ENCODE peak calls at places on chromosomes 5 and 9, in seven cellular contexts. V, O, I, L, H, E and D are unnamed samples.

GRCh38 chr5:27172708-27173107 is 134.3 kb upstream of the CDH9 start:
- DNase-seq in V (no peak), O (no peak), I (no peak), L (no peak), H (no peak), E (no peak), D (no peak)

GRCh38 chr5:135211083-135211790 is 177.2 kb upstream of the PITX1 start:
- DNase-seq in V (no peak), O (no peak), I (no peak), L (no peak), H (no peak), E (no peak), D (no peak)

GRCh38 chr5:16916262-16916878 is 19.7 kb downstream of the MYO10 start:
- DNase-seq in V (no peak), O (peak), I (no peak), L (no peak), H (no peak), E (no peak), D (no peak)

GRCh38 chr5:45113726-45114125 is 305.0 kb downstream of the MRPS30 start:
- DNase-seq in V (no peak), O (peak), I (no peak), L (no peak), H (no peak), E (no peak), D (no peak)

GRCh38 chr9:592225-592624 is 249.3 kb upstream of the DMRT1 start:
- DNase-seq in V (peak), O (no peak), I (no peak), L (no peak), H (no peak), E (no peak), D (no peak)

GRCh38 chr5:172086312-172086975 is 80.0 kb upstream of the FBXW11 start:
- DNase-seq in V (peak), O (no peak), I (no peak), L (no peak), H (no peak), E (no peak), D (peak)

GRCh38 chr9:33249983-33250382 is 10.0 kb downstream of the SPINK4 start:
- DNase-seq in V (no peak), O (no peak), I (no peak), L (no peak), H (no peak), E (no peak), D (no peak)

GRCh38 chr5:106875591-106876297 is 795.0 kb downstream of the EFNA5 start:
- DNase-seq in V (peak), O (peak), I (no peak), L (no peak), H (no peak), E (no peak), D (no peak)

GRCh38 chr9:5624655-5625054 is 4.3 kb upstream of the RIC1 start:
- DNase-seq in V (no peak), O (no peak), I (no peak), L (no peak), H (no peak), E (no peak), D (no peak)

GRCh38 chr9:135344915-135345500 is 134.6 kb upstream of the PPP1R26 start:
- DNase-seq in V (no peak), O (no peak), I (peak), L (no peak), H (no peak), E (no peak), D (no peak)

GRCh38 chr9:125418404-125418803 is 156.8 kb downstream of the GAPVD1 start:
- DNase-seq in V (no peak), O (no peak), I (no peak), L (no peak), H (no peak), E (no peak), D (no peak)

GRCh38 chr9:127451681-127452480 is 571 bp downstream of the LRSAM1 start:
- DNase-seq in V (peak), O (peak), I (peak), L (no peak), H (peak), E (no peak), D (peak)

GRCh38 chr5:154756871-154757646 is 1.9 kb downstream of the LARP1 start:
- DNase-seq in V (peak), O (no peak), I (peak), L (no peak), H (no peak), E (no peak), D (peak)

GRCh38 chr5:180208435-180209081 is 453 bp downstream of the RASGEF1C start:
- DNase-seq in V (no peak), O (no peak), I (no peak), L (no peak), H (no peak), E (no peak), D (peak)

GRCh38 chr5:74239268-74239667 is 401.3 kb downstream of the ENC1 start:
- DNase-seq in V (no peak), O (no peak), I (no peak), L (no peak), H (no peak), E (no peak), D (no peak)

GRCh38 chr9:87249029-87249428 is 248.6 kb upstream of the DAPK1 start:
- DNase-seq in V (no peak), O (no peak), I (no peak), L (no peak), H (no peak), E (no peak), D (no peak)

GRCh38 chr5:148343049-148343413 is 7.7 kb downstream of the SPINK9 start:
- DNase-seq in V (peak), O (peak), I (peak), L (no peak), H (no peak), E (no peak), D (no peak)

GRCh38 chr9:121841771-121842611 is 190.6 kb downstream of the DAB2IP start:
- DNase-seq in V (peak), O (peak), I (no peak), L (no peak), H (no peak), E (no peak), D (no peak)

GRCh38 chr9:32264171-32264862 is 120.1 kb upstream of the ACO1 start:
- DNase-seq in V (peak), O (peak), I (no peak), L (peak), H (no peak), E (no peak), D (no peak)

GRCh38 chr9:26723486-26723885 is 169.1 kb downstream of the CAAP1 start:
- DNase-seq in V (peak), O (peak), I (no peak), L (no peak), H (no peak), E (no peak), D (no peak)

GRCh38 chr5:78377056-78377717 is 16.8 kb downstream of the SCAMP1 start:
- DNase-seq in V (no peak), O (no peak), I (no peak), L (no peak), H (no peak), E (no peak), D (no peak)